ENCODE peak calls at places on chromosome 10, in five cellular contexts. S is HepG2, Z is K562, T is HCT116, D is H1. I is an unnamed sample.
A peak's percentile ranks its signal among the peaks of the same experiment; 100 is the strongest.

GRCh38 chr10:63929826-63930467 is 408.7 kb downstream of the REEP3 start:
- DNase-seq in Z (peak; percentile 8), S (no peak), T (no peak), D (no peak), I (no peak)

GRCh38 chr10:91211675-91212074 is 8.8 kb upstream of the PCGF5 start:
- DNase-seq in S (no peak), Z (no peak), T (no peak), D (no peak), I (no peak)

GRCh38 chr10:74544106-74544505 is 282.3 kb upstream of the KAT6B start:
- DNase-seq in Z (no peak), D (no peak), S (no peak), T (no peak), I (peak; percentile 11)

GRCh38 chr10:69963178-69963834 is 89.3 kb upstream of the MACROH2A2 start:
- DNase-seq in Z (no peak), S (no peak), T (no peak), D (no peak), I (no peak)

GRCh38 chr10:100229819-100230422 is 525 bp upstream of the CHUK start:
- DNase-seq in S (no peak), Z (no peak), D (no peak), T (no peak), I (no peak)

GRCh38 chr10:75401569-75402485 is at the start of gene ZNF503:
- DNase-seq in Z (peak; percentile 73), D (peak; percentile 81), T (peak; percentile 94), S (peak; percentile 98), I (peak; percentile 80)

GRCh38 chr10:15427836-15428414 is 56.8 kb upstream of the FAM171A1 start:
- DNase-seq in D (no peak), T (peak; percentile 35), S (peak; percentile 41), Z (peak; percentile 67), I (peak; percentile 33)

GRCh38 chr10:46247808-46248569 is 38.8 kb upstream of the ANTXRL start:
- DNase-seq in S (no peak), Z (peak; percentile 76), D (no peak), T (no peak), I (no peak)

GRCh38 chr10:92387289-92387940 is 96.4 kb downstream of the MARCHF5 start:
- DNase-seq in T (peak; percentile 62), Z (peak; percentile 87), S (peak; percentile 65), D (peak; percentile 71), I (peak; percentile 91)

GRCh38 chr10:23368816-23369640 is 24.4 kb upstream of the C10orf67 start:
- DNase-seq in S (no peak), T (no peak), D (no peak), Z (no peak), I (no peak)

GRCh38 chr10:75663947-75664664 is 232.7 kb downstream of the LRMDA start:
- DNase-seq in S (no peak), T (no peak), D (no peak), Z (no peak), I (no peak)

GRCh38 chr10:119315128-119316001 is 108.0 kb downstream of the GRK5 start:
- DNase-seq in T (peak; percentile 91), Z (peak; percentile 62), D (no peak), S (peak; percentile 83), I (peak; percentile 22)

GRCh38 chr10:97867220-97867800 is 17.7 kb downstream of the GOLGA7B start:
- DNase-seq in T (no peak), S (no peak), Z (no peak), D (no peak), I (no peak)

GRCh38 chr10:35711615-35712411 is 69.7 kb upstream of the FZD8 start:
- DNase-seq in D (no peak), Z (no peak), T (no peak), S (no peak), I (no peak)
- TF ChIP-seq ZNF274 in D (no peak), Z (no peak), T (no peak), S (no peak), I (no peak)

DNA sequence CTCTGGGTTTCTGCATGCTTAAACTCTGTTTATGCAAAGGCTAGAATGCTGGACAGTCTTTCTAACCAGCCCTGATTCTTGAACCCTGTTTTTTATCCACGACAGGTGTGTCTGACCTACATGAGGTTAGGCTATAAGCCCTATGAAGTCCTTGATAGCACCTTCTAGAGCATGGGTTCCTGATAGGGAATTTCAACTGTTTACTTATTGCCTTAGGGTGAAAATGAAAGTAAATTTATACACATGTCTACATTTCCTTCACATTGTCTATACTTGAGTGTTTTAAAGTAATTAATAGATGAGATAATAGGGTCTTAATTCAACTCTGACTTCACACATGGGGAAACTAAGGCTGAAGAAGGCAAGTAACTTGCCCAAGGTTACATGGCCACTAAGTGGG is 35.5 kb downstream of the ADRA2A start:
- DNase-seq in T (no peak), D (no peak), S (no peak), Z (no peak), I (no peak)
- TF ChIP-seq ZNF274 in T (no peak), D (no peak), S (no peak), Z (no peak), I (no peak)

DNA sequence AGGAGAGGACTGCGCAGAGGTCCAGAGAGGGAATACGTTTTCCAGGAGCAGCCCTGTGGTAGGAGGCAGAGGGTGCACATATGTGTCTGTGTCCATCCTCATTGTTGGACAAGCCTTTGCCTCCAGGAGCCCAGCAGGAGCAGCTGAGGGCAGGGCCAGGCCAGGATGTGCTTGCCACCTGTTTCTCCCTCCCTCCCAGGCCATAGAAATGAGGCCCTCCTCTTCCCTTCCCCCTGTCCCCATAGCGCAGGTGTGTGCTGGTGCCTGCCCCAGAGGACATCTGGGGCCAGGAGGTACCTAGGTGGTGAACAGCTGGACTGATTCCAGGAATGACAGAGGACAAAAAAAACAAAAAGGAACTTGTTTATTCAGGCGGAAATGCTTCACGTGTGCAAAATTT is 10.5 kb upstream of the CXCL12 start:
- DNase-seq in T (no peak), S (no peak), Z (no peak), D (no peak), I (no peak)
- TF ChIP-seq ZNF274 in T (no peak), S (no peak), Z (no peak), D (no peak), I (no peak)

GRCh38 chr10:93995598-93996271 is 2.0 kb downstream of the PLCE1 start:
- DNase-seq in Z (no peak), D (no peak), S (no peak), T (no peak), I (no peak)
- TF ChIP-seq ZNF274 in Z (no peak), D (no peak), S (no peak), T (no peak), I (no peak)

I was measured in NT2/D1.